ENCODE peak calls at places on chromosomes 11 and 22, in six cellular contexts. R is OCI-LY7, X is MM.1S, U is hepatocyte, D is testis, F is psoas muscle. L is an unnamed sample.

GRCh38 chr11:20620988-20621387 is 21.6 kb downstream of the SLC6A5 start:
- DNase-seq in R (no peak), X (no peak), U (no peak), D (no peak), F (no peak), L (no peak)

GRCh38 chr11:69460540-69461257 is 20.8 kb upstream of the LINC01488 start:
- DNase-seq in R (no peak), X (no peak), U (no peak), D (no peak), F (no peak), L (no peak)

GRCh38 chr11:74007691-74008372 is 1.1 kb downstream of the UCP3 start:
- DNase-seq in R (no peak), X (no peak), U (no peak), D (no peak), F (peak; percentile 78), L (peak; percentile 25)

GRCh38 chr11:2917842-2918490 is 11.3 kb downstream of the PHLDA2 start:
- DNase-seq in R (no peak), X (no peak), U (no peak), D (no peak), F (no peak), L (no peak)

GRCh38 chr11:71302911-71303310 is 50.5 kb upstream of the SHANK2 start:
- DNase-seq in R (no peak), X (no peak), U (no peak), D (no peak), F (no peak), L (peak; percentile 49)

GRCh38 chr11:74276581-74276980 is 34.9 kb downstream of the P4HA3 start:
- DNase-seq in R (no peak), X (no peak), U (no peak), D (no peak), F (no peak), L (no peak)

GRCh38 chr11:91730071-91730470 is 494.5 kb upstream of the FAT3 start:
- DNase-seq in R (no peak), X (no peak), U (peak; percentile 6), D (no peak), F (no peak), L (peak; percentile 63)

GRCh38 chr11:78432058-78432515 is 14.5 kb upstream of the GAB2 start:
- DNase-seq in R (no peak), X (peak; percentile 9), U (no peak), D (no peak), F (no peak), L (peak; percentile 68)

GRCh38 chr11:70103256-70103975 is 25.3 kb downstream of the ANO1 start:
- DNase-seq in R (no peak), X (no peak), U (no peak), D (peak; percentile 62), F (peak; percentile 41), L (no peak)

GRCh38 chr11:516400-516799 is 9.4 kb upstream of the RNH1 start:
- DNase-seq in R (no peak), X (no peak), U (no peak), D (no peak), F (no peak), L (no peak)

GRCh38 chr11:36672815-36673450 is 74.9 kb upstream of the RAG2 start:
- DNase-seq in R (peak; percentile 47), X (peak; percentile 31), U (peak; percentile 31), D (peak; percentile 44), F (no peak), L (no peak)

GRCh38 chr22:20442485-20443284 is 5.1 kb upstream of the SCARF2 start:
- DNase-seq in R (no peak), X (no peak), U (no peak), D (no peak), F (peak; percentile 38), L (peak; percentile 26)

GRCh38 chr11:124798991-124799383 is 1.2 kb downstream of the MSANTD2 start:
- DNase-seq in R (peak; percentile 35), X (peak; percentile 42), U (peak; percentile 56), D (peak; percentile 33), F (no peak), L (peak; percentile 65)

GRCh38 chr22:19962909-19963806 is 21.5 kb upstream of the TXNRD2 start:
- DNase-seq in R (no peak), X (no peak), U (peak; percentile 95), D (no peak), F (peak; percentile 46), L (peak; percentile 92)

GRCh38 chr11:88384004-88384677 is 46.6 kb upstream of the CTSC start:
- DNase-seq in R (no peak), X (no peak), U (no peak), D (no peak), F (no peak), L (no peak)

GRCh38 chr11:75554258-75555022 is 7.6 kb upstream of the SERPINH1 start:
- DNase-seq in R (no peak), X (no peak), U (peak; percentile 93), D (peak; percentile 88), F (peak; percentile 93), L (peak; percentile 97)

GRCh38 chr11:75560644-75561043 is 1.4 kb upstream of the SERPINH1 start:
- DNase-seq in R (no peak), X (no peak), U (no peak), D (no peak), F (no peak), L (no peak)

GRCh38 chr11:75558939-75559843 is 2.9 kb upstream of the SERPINH1 start:
- DNase-seq in R (no peak), X (no peak), U (peak; percentile 80), D (peak; percentile 67), F (peak; percentile 62), L (peak; percentile 81)

GRCh38 chr11:75555079-75555811 is 6.8 kb upstream of the SERPINH1 start:
- DNase-seq in R (no peak), X (no peak), U (no peak), D (no peak), F (no peak), L (peak; percentile 49)

GRCh38 chr11:75557649-75558494 is 4.2 kb upstream of the SERPINH1 start:
- DNase-seq in R (no peak), X (no peak), U (peak; percentile 80), D (peak; percentile 63), F (no peak), L (peak; percentile 63)
- H3K4me3 ChIP-seq in R (no peak overlapping the region), X (no peak overlapping the region), U (no peak overlapping the region), D (no peak overlapping the region), F (peak overlapping the region; percentile 4), L (no peak overlapping the region)

GRCh38 chr11:72732329-72732728 is 19.9 kb downstream of the ARAP1 start:
- DNase-seq in R (no peak), X (no peak), U (no peak), D (no peak), F (peak; percentile 60), L (no peak)

GRCh38 chr11:72737341-72737740 is 14.9 kb downstream of the ARAP1 start:
- DNase-seq in R (no peak), X (no peak), U (no peak), D (no peak), F (peak; percentile 6), L (no peak)

GRCh38 chr11:72736452-72737069 is 15.6 kb downstream of the ARAP1 start:
- DNase-seq in R (peak; percentile 69), X (no peak), U (no peak), D (peak; percentile 46), F (peak; percentile 71), L (no peak)

GRCh38 chr11:72738199-72739141 is 13.7 kb downstream of the ARAP1 start:
- DNase-seq in R (peak; percentile 90), X (no peak), U (peak; percentile 56), D (peak; percentile 29), F (peak; percentile 63), L (peak; percentile 77)

DNA sequence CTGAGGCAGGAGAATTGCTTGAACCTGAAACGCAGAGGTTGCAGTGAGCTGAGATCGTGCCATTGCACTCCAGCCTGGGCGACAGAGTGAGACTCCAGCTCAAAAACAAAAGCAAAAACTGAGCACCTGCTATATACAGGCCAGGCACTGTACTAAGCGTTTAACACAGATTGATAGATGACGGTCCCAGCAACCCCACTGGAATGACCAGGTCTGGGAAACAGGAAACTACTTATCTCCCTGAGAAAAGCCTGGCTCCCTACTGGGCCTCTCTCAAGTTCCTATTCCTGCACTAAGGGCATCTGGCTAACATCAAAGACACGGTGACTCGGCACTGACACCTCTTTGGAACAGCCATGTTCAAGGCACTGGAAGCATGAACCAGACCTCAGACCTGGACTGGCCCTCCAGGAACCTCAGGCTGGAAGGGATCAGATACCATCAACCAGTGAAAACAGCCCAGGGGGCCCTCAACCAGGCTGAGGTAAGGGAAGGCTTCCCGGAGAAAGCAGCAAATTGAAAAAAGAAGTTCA is 16.6 kb downstream of the ARAP1 start:
- DNase-seq in R (no peak), X (no peak), U (peak; percentile 81), D (no peak), F (peak; percentile 7), L (peak; percentile 87)
- H3K27ac ChIP-seq in R (no peak overlapping the region), X (no peak overlapping the region), U (peak overlapping the region; percentile 52), D (no peak overlapping the region), F (peak overlapping the region; percentile 60), L (no peak overlapping the region)

GRCh38 chr11:121451178-121451981 is 734 bp upstream of the SORL1 start:
- DNase-seq in R (peak; percentile 79), X (no peak), U (peak; percentile 83), D (no peak), F (no peak), L (no peak)

GRCh38 chr11:121451982-121452608 is at the start of gene SORL1:
- DNase-seq in R (peak; percentile 86), X (peak; percentile 45), U (peak; percentile 93), D (peak; percentile 89), F (peak; percentile 78), L (peak; percentile 95)

GRCh38 chr11:121449123-121449522 is 3.0 kb upstream of the SORL1 start:
- DNase-seq in R (peak; percentile 57), X (no peak), U (no peak), D (no peak), F (no peak), L (no peak)

GRCh38 chr11:121449626-121450025 is 2.5 kb upstream of the SORL1 start:
- DNase-seq in R (no peak), X (no peak), U (no peak), D (no peak), F (no peak), L (no peak)

DNA sequence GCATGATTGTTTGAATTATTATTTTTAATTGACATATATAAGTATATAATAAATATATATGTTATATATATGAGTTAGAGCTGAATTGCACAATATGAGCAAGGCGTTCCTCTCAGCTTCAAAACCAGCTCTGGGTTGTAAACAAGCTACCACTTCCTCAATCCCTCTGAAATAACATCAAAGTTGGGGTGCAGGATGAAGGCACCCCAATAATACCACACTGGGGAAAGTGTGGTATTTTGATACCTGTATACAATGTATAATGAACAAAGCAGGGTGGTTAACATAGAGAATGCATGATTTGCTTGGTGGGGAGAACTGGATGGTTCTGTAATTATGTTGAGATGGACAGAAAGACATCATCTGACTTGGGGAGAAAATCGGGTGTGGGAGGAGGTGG is 1.7 kb upstream of the SORL1 start:
- DNase-seq in R (no peak), X (no peak), U (no peak), D (no peak), F (no peak), L (no peak)
- H3K36me3 ChIP-seq in R (peaks cover 35% of the 10 kb centered on the region), X (no peaks in the 10 kb centered on the region), U (no peaks in the 10 kb centered on the region), D (no peaks in the 10 kb centered on the region), F (no peaks in the 10 kb centered on the region), L (no peaks in the 10 kb centered on the region)

DNA sequence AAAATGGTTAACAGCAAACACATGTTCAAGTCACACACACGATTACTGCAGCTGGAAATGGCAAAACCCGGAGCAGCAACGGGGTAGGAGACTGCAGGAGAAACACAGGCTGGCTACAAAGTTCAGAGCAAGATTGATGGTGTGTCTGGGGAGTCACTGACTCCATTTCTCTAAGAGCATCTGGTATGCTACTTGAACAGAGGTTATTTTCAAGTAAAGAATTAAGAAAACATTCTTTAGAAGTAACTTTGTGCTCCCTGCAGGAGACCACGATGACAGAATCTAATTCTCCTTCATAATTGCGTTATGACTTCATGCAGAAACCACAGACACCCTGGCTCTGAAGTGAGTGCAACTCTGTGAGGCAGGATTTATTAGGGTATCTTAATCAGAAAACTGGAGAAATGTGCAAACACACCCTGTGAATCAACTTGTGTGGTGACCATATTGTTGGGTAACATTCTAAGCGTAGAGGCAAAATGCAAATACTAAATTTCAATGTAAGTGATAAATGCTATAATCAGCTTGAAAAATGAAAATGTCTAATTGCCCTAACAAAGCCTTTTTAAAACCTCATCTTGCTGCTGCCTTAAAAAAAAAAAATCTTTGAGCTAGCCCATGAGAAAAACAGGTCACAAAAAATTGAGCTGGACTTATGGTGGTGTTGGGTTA is 303.0 kb downstream of the CADM1 start:
- DNase-seq in R (no peak), X (no peak), U (no peak), D (no peak), F (no peak), L (no peak)
- H3K4me3 ChIP-seq in R (no peak overlapping the region), X (no peak overlapping the region), U (no peak overlapping the region), D (no peak overlapping the region), F (no peak overlapping the region), L (no peak overlapping the region)

L was measured in endodermal cell.